ENCODE peak calls at places on chromosomes 3 and 15, in five cellular contexts. W is HEK293T, E is HepG2, F is SK-N-SH, A is GM12878. U is an unnamed sample.
A peak's percentile ranks its signal among the peaks of the same experiment; 100 is the strongest.

GRCh38 chr15:88258021-88258641 is 1.6 kb upstream of the NTRK3 start:
- DNase-seq in W (peak; percentile 33), E (peak; percentile 8), F (peak; percentile 66), A (no peak), U (peak; percentile 44)

GRCh38 chr3:112818289-112818688 is 28.4 kb downstream of the CD200R1L start:
- DNase-seq in W (no peak), E (no peak), F (no peak), A (no peak), U (no peak)

GRCh38 chr3:126424039-126424717 is 29.5 kb downstream of the CFAP100 start:
- DNase-seq in W (no peak), E (no peak), F (peak; percentile 19), A (no peak), U (no peak)

GRCh38 chr15:63436872-63437375 is 55.3 kb upstream of the CA12 start:
- DNase-seq in W (peak; percentile 53), E (peak; percentile 70), F (peak; percentile 71), A (no peak), U (peak; percentile 90)

GRCh38 chr3:136473716-136474326 is 223.7 kb downstream of the PCCB start:
- DNase-seq in W (no peak), E (no peak), F (no peak), A (no peak), U (no peak)

GRCh38 chr3:6250167-6250566 is 610.7 kb upstream of the GRM7 start:
- DNase-seq in W (no peak), E (no peak), F (no peak), A (no peak), U (no peak)

GRCh38 chr3:46527239-46527638 is 29.5 kb downstream of the RTP3 start:
- DNase-seq in W (no peak), E (no peak), F (no peak), A (no peak), U (no peak)

GRCh38 chr3:40096561-40097506 is 212.7 kb upstream of the EIF1B start:
- DNase-seq in W (no peak), E (no peak), F (no peak), A (no peak), U (no peak)

DNA sequence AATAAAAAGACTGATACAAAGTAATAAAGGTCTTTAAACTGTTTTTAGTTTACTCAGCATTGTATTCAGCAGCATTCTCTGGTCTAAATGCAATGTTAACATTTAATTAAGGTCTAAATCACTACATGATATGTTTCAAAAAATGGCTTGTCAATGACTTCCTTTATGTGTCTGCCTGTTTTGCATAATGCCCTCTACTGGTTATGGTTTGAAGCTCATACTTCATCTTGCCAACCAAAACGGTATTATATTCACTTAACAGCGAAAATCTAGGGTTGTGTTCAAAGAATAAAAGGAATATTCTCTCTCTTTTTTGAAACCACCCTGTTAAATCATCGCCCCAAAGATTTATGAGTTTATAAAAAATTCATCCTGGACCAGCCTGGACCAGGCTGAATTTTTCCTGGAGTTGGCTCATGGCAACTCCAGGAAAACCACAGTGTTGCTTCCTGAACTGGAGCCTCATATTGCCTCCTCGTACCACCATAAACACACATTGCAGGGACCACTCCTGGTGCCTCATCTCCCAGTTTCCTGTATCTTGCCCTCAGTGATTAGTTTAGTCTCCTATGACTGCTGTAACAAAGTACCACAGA is 6.7 kb upstream of the NCEH1 start:
- DNase-seq in W (peak; percentile 25), E (peak; percentile 26), F (no peak), A (no peak), U (peak; percentile 21)
- TF ChIP-seq FOXM1 in W (no peak), E (no peak), F (no peak), A (no peak), U (no peak)

GRCh38 chr15:44096596-44096995 is 98.5 kb downstream of the FRMD5 start:
- DNase-seq in W (no peak), E (peak; percentile 20), F (no peak), A (no peak), U (no peak)

GRCh38 chr15:44097552-44097951 is 97.5 kb downstream of the FRMD5 start:
- DNase-seq in W (no peak), E (no peak), F (no peak), A (no peak), U (no peak)

GRCh38 chr15:44094776-44095175 is 100.3 kb downstream of the FRMD5 start:
- DNase-seq in W (no peak), E (no peak), F (no peak), A (no peak), U (no peak)

GRCh38 chr15:44087578-44088190 is 107.4 kb downstream of the FRMD5 start:
- DNase-seq in W (no peak), E (no peak), F (no peak), A (no peak), U (no peak)

GRCh38 chr15:44092221-44092620 is 102.8 kb downstream of the FRMD5 start:
- DNase-seq in W (no peak), E (no peak), F (no peak), A (no peak), U (no peak)
- TF ChIP-seq FOXM1 in W (no peak), E (no peak), F (no peak), A (no peak), U (no peak)

DNA sequence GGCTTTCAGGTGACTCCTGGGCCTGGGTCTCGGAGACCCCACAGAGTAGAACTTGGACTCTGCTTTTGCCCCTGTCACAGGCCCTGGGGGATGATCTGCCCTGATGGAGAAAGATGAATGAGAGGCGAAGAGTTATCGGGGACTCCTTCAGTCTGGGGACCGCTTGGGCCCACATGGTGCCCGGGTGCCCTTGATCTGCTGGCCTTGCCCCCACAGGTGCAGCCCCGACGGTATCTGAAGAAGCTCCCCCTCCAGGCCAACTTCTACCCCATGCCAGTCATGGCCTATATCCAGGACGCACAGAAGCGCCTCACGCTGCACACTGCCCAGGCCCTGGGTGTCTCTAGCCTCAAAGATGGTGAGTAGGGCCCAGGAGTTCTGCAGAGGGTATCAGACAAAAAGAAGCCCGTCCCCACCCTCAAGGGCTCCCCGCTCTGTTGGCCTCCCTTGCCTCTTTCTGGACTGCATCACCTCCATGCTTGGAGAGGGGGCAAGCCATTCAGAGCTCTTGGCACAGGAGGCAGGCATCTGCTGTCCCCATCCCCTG is 10.4 kb downstream of the MAN2A2 start:
- DNase-seq in W (no peak), E (no peak), F (no peak), A (no peak), U (no peak)
- TF ChIP-seq FOXM1 in W (no peak), E (no peak), F (no peak), A (no peak), U (no peak)

DNA sequence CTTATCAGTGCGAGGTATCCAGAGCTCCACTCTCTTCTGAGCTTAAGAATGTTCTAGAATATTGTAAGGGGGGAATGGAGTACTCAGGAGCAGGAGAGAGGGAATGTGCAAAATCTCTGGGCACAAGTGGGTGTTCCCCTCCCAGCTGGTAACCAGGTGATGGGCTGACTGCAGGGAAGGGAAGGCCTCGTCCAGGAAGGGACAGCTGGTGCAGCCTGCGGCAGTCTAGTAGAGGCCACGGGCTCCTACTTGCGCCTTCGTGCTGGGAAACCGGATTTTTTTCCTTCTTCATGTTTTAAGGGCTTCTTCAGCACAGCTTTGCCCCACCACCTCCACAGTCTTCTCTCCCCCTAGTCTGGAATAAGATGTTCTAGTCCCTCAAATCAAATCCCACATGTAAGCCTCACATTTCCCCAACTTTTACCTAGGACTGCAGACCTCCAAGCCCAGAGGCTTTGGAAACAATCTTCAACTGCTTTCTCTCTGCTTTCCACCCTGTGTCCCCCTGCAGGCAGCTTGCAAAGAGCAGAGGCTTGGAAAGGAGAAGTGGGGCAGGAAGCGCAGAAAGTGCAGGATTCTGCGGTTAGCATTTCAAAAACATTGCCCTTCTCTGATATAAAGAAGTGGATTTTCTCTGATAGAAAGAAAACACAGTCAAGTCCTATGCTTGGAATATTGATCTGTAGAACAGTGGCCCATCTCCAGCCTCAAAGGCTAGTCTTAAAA is 11.9 kb upstream of the CGNL1 start:
- DNase-seq in W (peak; percentile 19), E (peak; percentile 15), F (no peak), A (no peak), U (no peak)
- TF ChIP-seq FOXM1 in W (no peak), E (no peak), F (no peak), A (no peak), U (no peak)

GRCh38 chr3:58588030-58588614 is 10.9 kb upstream of the FAM107A start:
- DNase-seq in W (peak; percentile 36), E (no peak), F (no peak), A (no peak), U (peak; percentile 24)
- TF ChIP-seq FOXM1 in W (no peak), E (no peak), F (no peak), A (no peak), U (no peak)

GRCh38 chr3:194961555-194961954 is 275.9 kb downstream of the FAM43A start:
- DNase-seq in W (no peak), E (no peak), F (no peak), A (no peak), U (no peak)

GRCh38 chr3:194960446-194961032 is 274.9 kb downstream of the FAM43A start:
- DNase-seq in W (no peak), E (no peak), F (no peak), A (no peak), U (no peak)

GRCh38 chr3:194967126-194968117 is 281.7 kb downstream of the FAM43A start:
- DNase-seq in W (no peak), E (no peak), F (no peak), A (no peak), U (no peak)

GRCh38 chr3:194961149-194961548 is 275.5 kb downstream of the FAM43A start:
- DNase-seq in W (no peak), E (no peak), F (no peak), A (no peak), U (no peak)

DNA sequence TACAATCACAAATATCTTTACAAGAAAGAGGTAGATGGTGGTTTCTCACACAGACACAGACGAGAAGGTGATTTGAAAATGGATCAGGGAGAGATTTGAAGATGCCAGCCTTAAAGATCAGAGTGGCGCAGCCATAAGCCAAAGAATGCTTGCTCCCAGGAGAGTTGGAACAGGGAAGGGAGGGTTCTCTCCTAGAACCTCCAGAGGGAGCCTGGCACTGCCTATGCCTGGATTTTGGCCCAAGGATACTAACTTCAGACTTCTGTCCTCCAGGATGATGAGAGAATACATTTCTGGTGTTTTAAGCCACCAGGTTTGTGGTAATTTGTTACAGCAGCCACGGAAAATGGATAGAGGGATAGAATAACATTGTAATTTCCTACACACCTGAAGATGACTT is 279.1 kb downstream of the FAM43A start:
- DNase-seq in W (no peak), E (no peak), F (no peak), A (no peak), U (no peak)
- TF ChIP-seq FOXM1 in W (no peak), E (no peak), F (no peak), A (no peak), U (no peak)

U was measured in K562.